ENCODE peak calls at places on chromosomes 3 and 15, in ten cellular contexts. O, Q, G, P, S, N, F, U, H and L are unnamed samples.
A peak's percentile ranks its signal among the peaks of the same experiment; 100 is the strongest.

GRCh38 chr3:30720586-30721313 is 114.3 kb downstream of the TGFBR2 start:
- DNase-seq in F (peak; percentile 70), S (no peak), Q (peak; percentile 94), G (no peak), O (no peak), P (no peak), N (no peak), U (peak; percentile 89), H (no peak), L (peak; percentile 42)

GRCh38 chr3:117036259-117036799 is 326.8 kb downstream of the TUSC7 start:
- DNase-seq in O (no peak), S (no peak), U (no peak), F (peak; percentile 95), N (peak; percentile 86), G (peak; percentile 84), H (peak; percentile 34), Q (peak; percentile 2), P (no peak), L (peak; percentile 94)

GRCh38 chr3:116083686-116084085 is 361.6 kb downstream of the LSAMP start:
- DNase-seq in Q (no peak), H (no peak), S (no peak), F (peak; percentile 52), N (no peak), O (no peak), P (no peak), G (no peak), U (peak; percentile 54), L (peak; percentile 22)

GRCh38 chr15:64895285-64896065 is 16.2 kb upstream of the ANKDD1A start:
- DNase-seq in N (no peak), H (no peak), S (peak; percentile 59), F (peak; percentile 51), G (no peak), Q (no peak), P (no peak), O (no peak), U (no peak), L (peak; percentile 69)

GRCh38 chr3:29852767-29853166 is 571.9 kb downstream of the RBMS3 start:
- DNase-seq in G (no peak), F (no peak), P (no peak), H (no peak), U (no peak), S (no peak), O (no peak), Q (no peak), N (no peak), L (no peak)

GRCh38 chr15:24645627-24646026 is 29.9 kb upstream of the NPAP1 start:
- DNase-seq in Q (no peak), G (no peak), P (no peak), F (no peak), O (no peak), U (no peak), H (no peak), S (no peak), N (no peak), L (no peak)

GRCh38 chr3:76965122-76965725 is 74.7 kb upstream of the ROBO2 start:
- DNase-seq in U (peak; percentile 24), O (no peak), F (no peak), G (no peak), Q (no peak), N (no peak), S (no peak), P (no peak), H (no peak), L (peak; percentile 55)

GRCh38 chr3:170977911-170978310 is 48.6 kb downstream of the SLC2A2 start:
- DNase-seq in F (peak; percentile 86), U (no peak), H (no peak), N (no peak), G (no peak), Q (no peak), P (no peak), S (no peak), O (no peak), L (peak; percentile 70)

DNA sequence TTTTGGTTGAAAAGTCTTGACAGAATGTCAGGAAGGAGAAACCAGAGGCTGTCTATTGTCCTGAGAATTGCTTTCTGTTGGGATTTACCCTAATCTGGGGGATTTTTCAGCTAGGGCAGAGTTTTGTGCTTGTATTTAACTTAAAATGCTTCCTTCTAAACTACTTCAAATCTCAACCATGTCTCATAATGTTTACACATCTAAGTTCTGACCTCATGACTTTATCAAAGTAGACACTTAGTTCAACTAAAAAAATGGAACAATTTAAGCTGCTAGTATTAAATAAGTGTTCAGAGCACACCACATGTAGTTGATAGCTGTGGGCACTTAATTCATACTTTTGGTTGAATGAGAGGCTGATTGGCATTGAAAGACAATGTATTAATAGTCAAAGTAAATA is 28.2 kb downstream of the CLDN1 start:
- DNase-seq in N (no peak), S (no peak), Q (no peak), P (no peak), U (no peak), G (no peak), O (no peak), F (no peak), H (no peak), L (no peak)
- H3K4me3 ChIP-seq in N (no peak overlapping the region), S (no peak overlapping the region), Q (no peak overlapping the region), P (no peak overlapping the region), U (no peak overlapping the region), G (no peak overlapping the region), O (no peak overlapping the region), F (no peak overlapping the region), H (no peak overlapping the region), L (no peak overlapping the region)

DNA sequence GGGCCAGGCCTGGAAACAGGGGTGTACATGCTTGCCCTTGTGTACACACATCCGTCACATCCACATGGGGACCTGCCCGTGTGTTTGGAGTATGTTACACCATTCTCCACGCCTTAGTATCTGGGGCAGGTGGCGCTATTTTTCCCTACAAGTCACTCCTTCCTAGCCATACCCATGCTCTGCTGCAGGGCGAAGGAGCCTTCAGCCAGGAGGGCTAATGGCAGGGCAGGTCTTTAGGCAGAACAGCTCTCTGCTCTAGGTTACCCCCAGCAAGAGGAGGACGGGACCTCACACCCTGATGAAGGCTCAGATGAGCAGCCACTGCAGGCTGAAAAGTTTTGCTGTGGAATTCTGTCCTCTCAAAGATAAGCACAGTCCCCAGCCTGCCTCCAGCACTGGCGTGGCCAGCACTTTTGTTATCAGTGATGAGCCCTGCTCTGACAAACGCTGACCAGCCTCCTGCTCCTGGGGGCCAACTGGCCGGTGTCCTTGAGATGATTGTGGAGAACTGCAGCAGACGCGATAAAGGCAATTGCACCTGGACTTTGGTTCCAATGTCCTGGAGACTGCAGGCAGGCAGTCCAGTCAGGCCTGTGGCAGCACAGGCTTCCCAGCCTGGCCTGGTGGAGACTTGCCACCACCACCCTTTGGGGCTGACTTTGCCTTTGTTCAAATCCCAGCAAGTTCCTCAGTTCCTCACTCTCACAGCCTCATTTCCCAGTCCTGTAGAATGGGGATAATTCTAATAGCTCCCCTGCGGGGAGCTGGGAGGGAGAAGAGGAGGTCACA is 19.8 kb upstream of the PIGZ start:
- DNase-seq in Q (no peak), P (no peak), S (no peak), N (no peak), O (peak; percentile 26), U (peak; percentile 36), G (peak; percentile 40), F (no peak), H (no peak), L (no peak)
- TF ChIP-seq CTCF in Q (no peak), P (no peak), S (no peak), N (no peak), O (no peak), U (peak; percentile 22), G (no peak), F (no peak), H (no peak), L (no peak)

GRCh38 chr3:141552440-141552991 is 65.7 kb downstream of the RASA2 start:
- DNase-seq in S (no peak), O (no peak), P (no peak), Q (no peak), H (no peak), U (no peak), G (no peak), F (no peak), N (no peak), L (no peak)

GRCh38 chr3:141550926-141551665 is 64.3 kb downstream of the RASA2 start:
- DNase-seq in G (no peak), N (no peak), F (no peak), U (no peak), O (no peak), Q (no peak), H (no peak), P (no peak), S (no peak), L (no peak)

GRCh38 chr3:141557961-141558706 is 71.3 kb downstream of the RASA2 start:
- DNase-seq in G (no peak), S (no peak), O (no peak), F (no peak), H (no peak), N (no peak), U (no peak), Q (no peak), P (no peak), L (no peak)

GRCh38 chr3:141556034-141556433 is 69.2 kb downstream of the RASA2 start:
- DNase-seq in G (no peak), P (no peak), N (no peak), H (no peak), O (no peak), S (no peak), Q (no peak), F (peak; percentile 74), U (peak; percentile 9), L (no peak)

GRCh38 chr3:141553055-141553454 is 66.2 kb downstream of the RASA2 start:
- DNase-seq in U (no peak), N (no peak), H (no peak), Q (no peak), F (peak; percentile 43), P (no peak), G (no peak), S (no peak), O (no peak), L (no peak)
- H3K4me3 ChIP-seq in U (no peak overlapping the region), N (no peak overlapping the region), H (no peak overlapping the region), Q (no peak overlapping the region), F (no peak overlapping the region), P (no peak overlapping the region), G (no peak overlapping the region), S (no peak overlapping the region), O (no peak overlapping the region), L (no peak overlapping the region)

GRCh38 chr15:83992356-83993031 is 243.1 kb upstream of the GOLGA6L4 start:
- DNase-seq in U (no peak), N (no peak), Q (no peak), S (no peak), F (no peak), G (no peak), O (no peak), P (no peak), H (no peak), L (no peak)

GRCh38 chr15:83999396-84000120 is 236.0 kb upstream of the GOLGA6L4 start:
- DNase-seq in H (no peak), F (peak; percentile 6), N (no peak), P (no peak), S (no peak), G (no peak), O (no peak), Q (peak; percentile 65), U (no peak), L (no peak)

GRCh38 chr15:83998486-83998885 is 237.1 kb upstream of the GOLGA6L4 start:
- DNase-seq in Q (no peak), F (no peak), G (no peak), N (no peak), H (no peak), P (no peak), O (no peak), S (no peak), U (no peak), L (no peak)

GRCh38 chr15:83991163-83991562 is 244.4 kb upstream of the GOLGA6L4 start:
- DNase-seq in P (no peak), U (no peak), H (no peak), O (no peak), G (no peak), F (no peak), S (no peak), Q (no peak), N (no peak), L (no peak)

GRCh38 chr15:83993591-83993990 is 242.0 kb upstream of the GOLGA6L4 start:
- DNase-seq in O (no peak), S (no peak), U (no peak), N (no peak), P (no peak), Q (no peak), F (no peak), H (no peak), G (no peak), L (no peak)
- TF ChIP-seq CTCF in O (no peak), S (no peak), U (no peak), N (no peak), P (no peak), Q (no peak), F (peak; percentile 9), H (peak; percentile 6), G (no peak), L (no peak)